ENCODE peak calls at places on chromosome 20, in four cellular contexts. N is HTR-8/SVneo, F is fibroblast of the aortic adventitia, V is activated gamma-delta T cell treated with Interleukin-2 at 50 U/mL for 16 hours. D is an unnamed sample.

GRCh38 chr20:52124821-52125220 is 66.8 kb downstream of the ZFP64 start:
- DNase-seq in N (no peak), F (no peak), V (no peak), D (peak; percentile 32)

GRCh38 chr20:10508468-10509251 is 73.6 kb downstream of the SLX4IP start:
- DNase-seq in N (peak; percentile 56), F (peak; percentile 80), V (no peak), D (no peak)

GRCh38 chr20:38225900-38226263 is 34.7 kb downstream of the KIAA1755 start:
- DNase-seq in N (no peak), F (peak; percentile 83), V (no peak), D (no peak)

GRCh38 chr20:37992802-37993538 is 40.3 kb downstream of the TTI1 start:
- DNase-seq in N (peak; percentile 86), F (peak; percentile 81), V (peak; percentile 9), D (peak; percentile 82)

GRCh38 chr20:49386848-49387605 is 95.4 kb downstream of the KCNB1 start:
- DNase-seq in N (no peak), F (no peak), V (no peak), D (no peak)

GRCh38 chr20:5524886-5525285 is 208.1 kb upstream of the PROKR2 start:
- DNase-seq in N (no peak), F (no peak), V (no peak), D (peak; percentile 92)

GRCh38 chr20:17490501-17490900 is 40.7 kb downstream of the BFSP1 start:
- DNase-seq in N (no peak), F (no peak), V (no peak), D (no peak)

GRCh38 chr20:23061713-23062561 is 12.5 kb upstream of the THBD start:
- DNase-seq in N (peak; percentile 23), F (peak; percentile 91), V (no peak), D (peak; percentile 75)

GRCh38 chr20:17437251-17437650 is 93.9 kb downstream of the BFSP1 start:
- DNase-seq in N (no peak), F (no peak), V (no peak), D (no peak)

GRCh38 chr20:50052550-50052949 is 60.4 kb downstream of the UBE2V1 start:
- DNase-seq in N (no peak), F (no peak), V (no peak), D (peak; percentile 16)

GRCh38 chr20:38671186-38671585 is 53.1 kb upstream of the SLC32A1 start:
- DNase-seq in N (no peak), F (no peak), V (no peak), D (no peak)

GRCh38 chr20:47318027-47318595 is 38.4 kb downstream of the ZMYND8 start:
- DNase-seq in N (no peak), F (peak; percentile 82), V (no peak), D (peak; percentile 35)

GRCh38 chr20:15100506-15101160 is 763.2 kb upstream of the FLRT3 start:
- DNase-seq in N (no peak), F (peak; percentile 6), V (no peak), D (no peak)

GRCh38 chr20:13996265-13996664 is 949 bp downstream of the MACROD2 start:
- DNase-seq in N (no peak), F (no peak), V (no peak), D (no peak)

GRCh38 chr20:49343246-49343645 is 65.4 kb upstream of the ZNFX1 start:
- DNase-seq in N (peak; percentile 64), F (no peak), V (no peak), D (no peak)

GRCh38 chr20:24993337-24994185 is 1.0 kb upstream of the APMAP start:
- DNase-seq in N (peak; percentile 22), F (peak; percentile 79), V (no peak), D (peak; percentile 45)